ENCODE peak calls at places on chromosomes 5 and 9, in ten cellular contexts. V is esophagus muscularis mucosa; J is amygdala; M is kidney epithelial cell; Q is NCI-H2029 treated with DMSO at 0.1 percent for 48 hours; T is transverse colon; N is stimulated activated CD4-positive, alpha-beta T cell treated with anti-CD3 and anti-CD28 coated beads, Interleukin-2, amount 100 ng/mL, for 48 hours; O is brain microvascular endothelial cell; Z is fibroblast of villous mesenchyme; A is hypothalamus. H is an unnamed sample.

GRCh38 chr5:179668404-179668803 is 12.4 kb downstream of the CBY3 start:
- DNase-seq in Q (no peak), O (peak), A (no peak), T (peak), Z (peak), V (no peak), J (peak), M (no peak), N (peak), H (no peak)

GRCh38 chr5:67799732-67800234 is 415.8 kb upstream of the PIK3R1 start:
- DNase-seq in Z (peak), T (no peak), N (no peak), O (peak), M (no peak), V (no peak), Q (no peak), J (no peak), A (no peak), H (peak)

GRCh38 chr5:343461-344401 is 22.2 kb downstream of the AHRR start:
- DNase-seq in J (no peak), M (no peak), T (peak), Q (peak), A (no peak), O (peak), N (peak), Z (peak), V (no peak), H (peak)

GRCh38 chr5:1666812-1667588 is 132.6 kb downstream of the MRPL36 start:
- DNase-seq in V (peak), N (peak), J (peak), Z (peak), O (no peak), Q (no peak), M (no peak), T (peak), A (no peak), H (no peak)

GRCh38 chr5:44046581-44047327 is 342.5 kb downstream of the FGF10 start:
- DNase-seq in A (no peak), Z (no peak), J (no peak), V (no peak), M (no peak), T (no peak), O (no peak), Q (no peak), N (no peak), H (no peak)

GRCh38 chr9:137140151-137141012 is 1.4 kb downstream of the GRIN1 start:
- DNase-seq in Z (no peak), T (no peak), J (peak), Q (no peak), O (no peak), A (no peak), N (no peak), M (no peak), V (no peak), H (no peak)

GRCh38 chr5:179195561-179196419 is 135.6 kb downstream of the ZNF354C start:
- DNase-seq in N (no peak), Z (no peak), Q (no peak), T (no peak), O (no peak), J (no peak), V (no peak), M (no peak), A (no peak), H (no peak)

GRCh38 chr9:37625262-37626147 is 25.2 kb upstream of the FRMPD1 start:
- DNase-seq in V (no peak), O (no peak), M (no peak), A (no peak), Q (no peak), N (no peak), Z (no peak), J (no peak), T (peak), H (no peak)

GRCh38 chr9:69771775-69772418 is 12.1 kb upstream of the PTAR1 start:
- DNase-seq in M (no peak), T (no peak), Z (no peak), A (no peak), N (no peak), V (no peak), J (no peak), Q (no peak), O (peak), H (no peak)

GRCh38 chr9:136357326-136357725 is 6.2 kb downstream of the DNLZ start:
- DNase-seq in Z (no peak), O (no peak), J (no peak), Q (no peak), M (no peak), T (no peak), V (no peak), N (no peak), A (no peak), H (no peak)

GRCh38 chr5:107869459-107870115 is 198.8 kb upstream of the EFNA5 start:
- DNase-seq in M (peak), Q (no peak), Z (peak), N (no peak), V (no peak), T (no peak), J (no peak), O (peak), A (no peak), H (no peak)

GRCh38 chr5:147407094-147407681 is 102.7 kb downstream of the DPYSL3 start:
- DNase-seq in T (no peak), Q (no peak), N (no peak), A (no peak), M (peak), O (peak), J (no peak), Z (no peak), V (no peak), H (no peak)

GRCh38 chr5:92508271-92508670 is 1072.7 kb downstream of the NR2F1-AS1 start:
- DNase-seq in N (no peak), Q (no peak), T (no peak), A (no peak), V (no peak), J (no peak), M (no peak), Z (no peak), O (no peak), H (no peak)